ENCODE peak calls at places on chromosomes 7 and 10, in six cellular contexts. A is colonic mucosa, T is psoas muscle, V is lung, U is heart right ventricle, Y is upper lobe of right lung. G is an unnamed sample. For H3K27me3, H3K4me1 and H3K36me3, the result is how much of the 10 kb centered on the place peaks cover.

GRCh38 chr10:13348216-13349017 is at the start of gene SEPHS1:
- DNase-seq in A (peak), T (peak), V (peak), U (peak), Y (peak), G (peak)

GRCh38 chr10:12707461-12708185 is 293.9 kb downstream of the CCDC3 start:
- DNase-seq in A (peak), T (no peak), V (no peak), U (peak), Y (no peak), G (no peak)

GRCh38 chr10:129035052-129035805 is 431.8 kb upstream of the MGMT start:
- DNase-seq in A (no peak), T (peak), V (no peak), U (no peak), Y (no peak), G (no peak)

GRCh38 chr7:8637322-8637721 is 203.9 kb downstream of the NXPH1 start:
- DNase-seq in A (no peak), T (no peak), V (no peak), U (no peak), Y (no peak), G (no peak)

GRCh38 chr7:47535033-47535703 is 46.7 kb downstream of the TNS3 start:
- DNase-seq in A (no peak), T (no peak), V (no peak), U (no peak), Y (no peak), G (no peak)

GRCh38 chr10:98274562-98274961 is 6.6 kb upstream of the LOXL4 start:
- DNase-seq in A (no peak), T (no peak), V (no peak), U (no peak), Y (no peak), G (no peak)

GRCh38 chr7:21108182-21108581 is 319.7 kb upstream of the SP4 start:
- DNase-seq in A (peak), T (no peak), V (no peak), U (peak), Y (no peak), G (no peak)

GRCh38 chr10:117997673-117998072 is 49.1 kb downstream of the RAB11FIP2 start:
- DNase-seq in A (no peak), T (no peak), V (no peak), U (no peak), Y (no peak), G (no peak)

GRCh38 chr10:27448926-27449325 is 55.2 kb upstream of the RAB18 start:
- DNase-seq in A (no peak), T (no peak), V (no peak), U (no peak), Y (no peak), G (no peak)

GRCh38 chr7:136533732-136534131 is 334.7 kb upstream of the CHRM2 start:
- DNase-seq in A (no peak), T (no peak), V (no peak), U (no peak), Y (no peak), G (no peak)

GRCh38 chr10:114304566-114305421 is 65.7 kb downstream of the VWA2 start:
- DNase-seq in A (peak), T (no peak), V (no peak), U (peak), Y (peak), G (no peak)

GRCh38 chr7:17153571-17153970 is 144.9 kb upstream of the AHR start:
- DNase-seq in A (no peak), T (no peak), V (no peak), U (no peak), Y (no peak), G (no peak)

GRCh38 chr7:127872122-127872521 is 159.1 kb downstream of the LRRC4 start:
- DNase-seq in A (no peak), T (no peak), V (no peak), U (no peak), Y (no peak), G (no peak)

GRCh38 chr7:23394828-23395227 is 75.5 kb downstream of the IGF2BP3 start:
- DNase-seq in A (no peak), T (no peak), V (no peak), U (no peak), Y (no peak), G (no peak)

GRCh38 chr10:89369142-89370105 is 8.4 kb upstream of the IFIT1B start:
- DNase-seq in A (no peak), T (no peak), V (no peak), U (no peak), Y (no peak), G (no peak)

GRCh38 chr10:89738551-89739209 is 37.3 kb downstream of the KIF20B start:
- DNase-seq in A (no peak), T (no peak), V (no peak), U (no peak), Y (no peak), G (no peak)

GRCh38 chr10:59227136-59227673 is 50.8 kb downstream of the PHYHIPL start:
- DNase-seq in A (no peak), T (no peak), V (no peak), U (no peak), Y (no peak), G (no peak)

GRCh38 chr7:128997161-128997560 is 57.8 kb downstream of the TNPO3 start:
- DNase-seq in A (no peak), T (no peak), V (no peak), U (no peak), Y (no peak), G (no peak)

GRCh38 chr10:130795819-130796218 is 515.7 kb downstream of the TCERG1L start:
- DNase-seq in A (no peak), T (no peak), V (no peak), U (no peak), Y (no peak), G (no peak)

GRCh38 chr10:77309103-77310013 is 328.2 kb downstream of the KCNMA1 start:
- DNase-seq in A (no peak), T (no peak), V (no peak), U (no peak), Y (no peak), G (no peak)
- H3K27me3 ChIP-seq in A (under half), T (under half), V (under half), U (under half), Y (under half), G (under half)

GRCh38 chr10:34698248-34698831 is 116.8 kb downstream of the PARD3 start:
- DNase-seq in A (no peak), T (no peak), V (no peak), U (no peak), Y (no peak), G (no peak)
- H3K4me1 ChIP-seq in A (under half), T (half or more), V (under half), U (under half), Y (under half), G (under half)

DNA sequence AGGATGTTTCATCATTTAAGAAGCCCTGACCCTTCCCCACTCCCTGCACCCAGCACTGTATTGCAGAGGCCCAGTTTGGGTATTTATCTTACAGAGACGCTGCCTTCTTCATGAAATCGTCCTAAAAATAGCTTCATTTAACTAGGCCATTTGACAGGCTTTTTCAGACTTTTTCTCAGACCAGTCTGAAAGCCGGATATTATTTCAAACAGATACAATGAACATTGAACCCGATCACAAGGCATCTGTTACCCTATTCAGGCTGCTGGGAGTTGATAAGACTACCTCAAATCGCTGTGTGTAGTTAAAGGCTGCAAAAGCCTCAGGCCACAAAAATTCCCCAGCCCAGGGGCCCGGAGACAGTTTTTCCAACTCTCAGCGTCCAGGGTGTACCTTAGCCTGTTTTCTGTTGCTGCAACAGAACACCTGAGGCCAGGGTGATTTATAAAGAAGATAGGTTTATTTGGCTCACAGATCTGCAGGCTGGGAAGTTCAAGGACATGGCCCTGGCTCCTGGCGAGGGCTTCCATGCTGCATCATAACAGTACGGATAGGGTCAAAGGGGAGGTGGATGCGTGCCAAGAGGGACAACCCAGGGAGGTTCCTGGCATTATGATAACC is 130.7 kb upstream of the SH2B2 start:
- DNase-seq in A (no peak), T (no peak), V (no peak), U (no peak), Y (no peak), G (no peak)
- H3K36me3 ChIP-seq in A (under half), T (under half), V (under half), U (under half), Y (under half), G (under half)

GRCh38 chr7:103447073-103447960 is 1.3 kb upstream of the SLC26A5 start:
- DNase-seq in A (peak), T (no peak), V (peak), U (peak), Y (no peak), G (no peak)
- H3K27me3 ChIP-seq in A (under half), T (half or more), V (under half), U (half or more), Y (under half), G (under half)

GRCh38 chr10:113053091-113053490 is 103.0 kb downstream of the TCF7L2 start:
- DNase-seq in A (no peak), T (peak), V (no peak), U (no peak), Y (no peak), G (no peak)
- H3K4me1 ChIP-seq in A (under half), T (under half), V (under half), U (half or more), Y (under half), G (under half)

DNA sequence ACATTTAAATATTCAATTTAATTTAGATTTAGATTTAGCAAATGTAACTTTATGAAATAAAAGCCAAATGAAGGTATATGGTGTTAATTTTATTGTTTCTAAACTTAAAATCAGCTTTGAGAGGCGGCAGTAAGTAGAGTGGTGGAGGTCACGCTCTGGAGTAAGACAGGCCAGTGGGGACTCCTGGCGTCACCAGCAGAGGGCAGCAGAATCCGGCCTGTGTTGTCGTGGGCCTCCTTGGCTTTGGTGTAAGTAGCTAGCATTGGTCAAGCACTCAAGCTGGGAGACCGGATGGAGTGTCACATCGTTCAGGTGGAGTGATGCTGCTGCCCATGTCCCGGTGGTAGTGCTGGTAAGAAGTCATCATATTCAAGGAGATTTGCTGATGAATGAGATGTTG is 98.7 kb upstream of the DNAJB6 start:
- DNase-seq in A (peak), T (no peak), V (no peak), U (no peak), Y (no peak), G (no peak)
- H3K36me3 ChIP-seq in A (under half), T (under half), V (under half), U (half or more), Y (under half), G (under half)

GRCh38 chr7:96713037-96713436 is 3.4 kb upstream of the SEM1 start:
- DNase-seq in A (no peak), T (no peak), V (no peak), U (no peak), Y (no peak), G (no peak)
- H3K27me3 ChIP-seq in A (under half), T (under half), V (under half), U (under half), Y (under half), G (under half)

GRCh38 chr7:112134039-112134438 is 72.2 kb downstream of the DOCK4 start:
- DNase-seq in A (no peak), T (no peak), V (no peak), U (no peak), Y (no peak), G (no peak)
- H3K4me1 ChIP-seq in A (under half), T (under half), V (under half), U (half or more), Y (under half), G (under half)

GRCh38 chr10:121497513-121497912 is 100.7 kb downstream of the FGFR2 start:
- DNase-seq in A (no peak), T (no peak), V (no peak), U (no peak), Y (no peak), G (no peak)

GRCh38 chr10:121498071-121498470 is 100.2 kb downstream of the FGFR2 start:
- DNase-seq in A (no peak), T (no peak), V (no peak), U (no peak), Y (no peak), G (no peak)

GRCh38 chr10:121494296-121494695 is 103.9 kb downstream of the FGFR2 start:
- DNase-seq in A (no peak), T (no peak), V (no peak), U (no peak), Y (no peak), G (no peak)

GRCh38 chr10:121490906-121491519 is 107.2 kb downstream of the FGFR2 start:
- DNase-seq in A (no peak), T (no peak), V (no peak), U (peak), Y (no peak), G (peak)

GRCh38 chr10:121495719-121496118 is 102.5 kb downstream of the FGFR2 start:
- DNase-seq in A (no peak), T (no peak), V (peak), U (no peak), Y (peak), G (no peak)
- H3K36me3 ChIP-seq in A (under half), T (under half), V (under half), U (under half), Y (under half), G (under half)

G was measured in breast epithelium.